ENCODE peak calls at places on chromosomes 16 and 17, in eight cellular contexts. U is A549, Y is stomach, M is esophagus muscularis mucosa, T is H1, Q is ovary, W is SK-N-SH, A is HepG2. O is an unnamed sample.

GRCh38 chr16:1781758-1782407 is 488 bp downstream of the SPSB3 start:
- DNase-seq in A (no peak), M (no peak), Q (no peak), U (peak), T (peak), W (peak), Y (no peak), O (no peak)

GRCh38 chr16:49987381-49987780 is 37.6 kb upstream of the CNEP1R1 start:
- DNase-seq in T (no peak), A (no peak), U (no peak), Y (no peak), M (no peak), Q (no peak), W (no peak), O (no peak)

GRCh38 chr17:4891405-4892062 is 7.8 kb upstream of the C17orf107 start:
- DNase-seq in Q (no peak), A (no peak), Y (no peak), T (no peak), W (no peak), U (no peak), M (no peak), O (no peak)

GRCh38 chr17:34487616-34488015 is 91.8 kb upstream of the TMEM132E start:
- DNase-seq in A (no peak), W (peak), M (no peak), Q (no peak), U (no peak), T (peak), Y (no peak), O (no peak)

GRCh38 chr16:1908983-1909382 is 9.2 kb downstream of the HS3ST6 start:
- DNase-seq in T (no peak), A (no peak), Q (no peak), M (no peak), U (no peak), Y (no peak), W (peak), O (no peak)

GRCh38 chr17:40535924-40536717 is 29.2 kb downstream of the CCR7 start:
- DNase-seq in W (no peak), M (no peak), T (no peak), Q (peak), U (no peak), Y (no peak), A (no peak), O (no peak)

GRCh38 chr16:47848481-47849109 is 307.2 kb downstream of the ABCC12 start:
- DNase-seq in W (no peak), T (peak), A (no peak), U (no peak), Q (no peak), M (peak), Y (no peak), O (no peak)

GRCh38 chr16:66270333-66270927 is 96.1 kb upstream of the CDH5 start:
- DNase-seq in U (peak), Q (peak), A (peak), Y (peak), W (peak), M (no peak), T (peak), O (peak)

GRCh38 chr16:30565526-30565925 is 6.0 kb downstream of the ZNF688 start:
- DNase-seq in U (no peak), W (no peak), T (no peak), Q (no peak), M (no peak), Y (no peak), A (no peak), O (no peak)

GRCh38 chr17:43092891-43093290 is 32.3 kb downstream of the BRCA1 start:
- DNase-seq in U (no peak), W (no peak), Y (no peak), Q (no peak), T (no peak), M (no peak), A (no peak), O (no peak)

GRCh38 chr17:70938311-70938710 is 769.0 kb downstream of the KCNJ2 start:
- DNase-seq in Q (no peak), W (no peak), Y (no peak), M (no peak), U (no peak), A (no peak), T (no peak), O (no peak)

GRCh38 chr17:41734139-41734948 is at the start of gene HAP1:
- DNase-seq in U (peak), Q (no peak), Y (peak), T (peak), A (no peak), W (peak), M (no peak), O (no peak)

GRCh38 chr17:35738519-35739133 is 7.2 kb downstream of the RASL10B start:
- DNase-seq in T (no peak), Y (no peak), W (no peak), Q (no peak), U (no peak), M (no peak), A (no peak), O (no peak)

GRCh38 chr17:83194189-83194565 is 114.8 kb downstream of the METRNL start:
- DNase-seq in A (no peak), U (no peak), M (no peak), T (no peak), W (no peak), Q (no peak), Y (no peak), O (peak)

GRCh38 chr16:4404247-4404966 is 12.0 kb downstream of the CORO7 start:
- DNase-seq in T (peak), Q (peak), W (peak), A (peak), U (peak), M (no peak), Y (peak), O (no peak)

GRCh38 chr17:37488009-37488604 is 1.6 kb upstream of the DUSP14 start:
- DNase-seq in A (peak), Q (no peak), W (peak), T (no peak), M (no peak), Y (no peak), U (peak), O (no peak)

GRCh38 chr16:4175849-4176248 is 59.6 kb upstream of the ADCY9 start:
- DNase-seq in W (no peak), T (no peak), M (no peak), Y (no peak), U (no peak), A (no peak), Q (no peak), O (no peak)

GRCh38 chr17:57432507-57433277 is 176.4 kb downstream of the MSI2 start:
- DNase-seq in W (no peak), T (no peak), Q (no peak), M (no peak), A (no peak), Y (no peak), U (no peak), O (no peak)
- H3K27ac ChIP-seq in W (peak), T (no peak), Q (no peak), M (no peak), A (no peak), Y (no peak), U (no peak), O (no peak)

GRCh38 chr17:63024201-63024600 is 58.2 kb downstream of the TANC2 start:
- DNase-seq in Y (no peak), M (no peak), T (no peak), U (no peak), A (no peak), Q (no peak), W (no peak), O (no peak)

GRCh38 chr17:63022567-63022966 is 56.5 kb downstream of the TANC2 start:
- DNase-seq in W (no peak), U (no peak), Y (no peak), T (no peak), A (no peak), Q (no peak), M (no peak), O (no peak)

GRCh38 chr17:63023049-63023448 is 57.0 kb downstream of the TANC2 start:
- DNase-seq in T (no peak), U (no peak), A (no peak), Y (no peak), Q (no peak), W (no peak), M (no peak), O (no peak)

GRCh38 chr17:63029520-63029919 is 63.5 kb downstream of the TANC2 start:
- DNase-seq in U (no peak), M (no peak), Q (no peak), T (no peak), W (no peak), Y (no peak), A (no peak), O (no peak)

GRCh38 chr17:63024716-63025115 is 58.7 kb downstream of the TANC2 start:
- DNase-seq in U (no peak), A (no peak), Y (no peak), M (no peak), T (no peak), W (no peak), Q (no peak), O (no peak)
- TF ChIP-seq EP300 in U (no peak), A (no peak), Y (no peak), M (no peak), T (no peak), W (no peak), Q (no peak), O (no peak)

GRCh38 chr16:67674851-67675578 is 8.4 kb downstream of the C16orf86 start:
- DNase-seq in T (no peak), Y (no peak), M (no peak), A (no peak), U (no peak), Q (no peak), W (no peak), O (no peak)
- H3K27ac ChIP-seq in T (no peak), Y (peak), M (peak), A (no peak), U (no peak), Q (peak), W (peak), O (peak)

GRCh38 chr16:74999208-74999682 is 421 bp downstream of the ZNRF1 start:
- DNase-seq in A (no peak), Y (no peak), W (no peak), M (peak), T (no peak), Q (peak), U (no peak), O (no peak)
- TF ChIP-seq EP300 in A (no peak), Y (no peak), W (no peak), M (no peak), T (no peak), Q (no peak), U (no peak), O (no peak)

GRCh38 chr17:44948315-44948795 is 782 bp upstream of the KIF18B start:
- DNase-seq in M (no peak), A (no peak), Q (no peak), T (no peak), W (no peak), U (no peak), Y (no peak), O (no peak)
- H3K27ac ChIP-seq in M (no peak), A (peak), Q (no peak), T (no peak), W (peak), U (peak), Y (no peak), O (peak)

O was measured in tibial nerve.